ENCODE peak calls at places on chromosomes 3 and 15, in four cellular contexts. One of them, this sample, is unnamed.

GRCh38 chr3:62475940-62476339 is 102.6 kb upstream of the FEZF2 start:
- DNase-seq in fibroblast of mammary gland: no peak
- DNase-seq in OCI-LY7: no peak
- DNase-seq in mucosa of descending colon: no peak
- DNase-seq in this sample: no peak

GRCh38 chr15:66997212-66997611 is 68.2 kb upstream of the SMAD3 start:
- DNase-seq in fibroblast of mammary gland: peak
- DNase-seq in OCI-LY7: no peak
- DNase-seq in mucosa of descending colon: no peak
- DNase-seq in this sample: peak

GRCh38 chr3:30098656-30099454 is 507.5 kb upstream of the TGFBR2 start:
- DNase-seq in fibroblast of mammary gland: peak
- DNase-seq in OCI-LY7: no peak
- DNase-seq in mucosa of descending colon: no peak
- DNase-seq in this sample: peak

GRCh38 chr15:63727542-63727941 is 106.2 kb downstream of the HERC1 start:
- DNase-seq in fibroblast of mammary gland: no peak
- DNase-seq in OCI-LY7: no peak
- DNase-seq in mucosa of descending colon: no peak
- DNase-seq in this sample: no peak

GRCh38 chr3:4826237-4827100 is 152.8 kb upstream of the BHLHE40 start:
- DNase-seq in fibroblast of mammary gland: peak
- DNase-seq in OCI-LY7: no peak
- DNase-seq in mucosa of descending colon: peak
- DNase-seq in this sample: peak

GRCh38 chr3:107892960-107893359 is 197.9 kb downstream of the CD47 start:
- DNase-seq in fibroblast of mammary gland: no peak
- DNase-seq in OCI-LY7: no peak
- DNase-seq in mucosa of descending colon: no peak
- DNase-seq in this sample: peak

GRCh38 chr3:98902341-98902740 is 846 bp upstream of the DCBLD2 start:
- DNase-seq in fibroblast of mammary gland: no peak
- DNase-seq in OCI-LY7: peak
- DNase-seq in mucosa of descending colon: no peak
- DNase-seq in this sample: no peak

GRCh38 chr3:21551019-21551418 is 200.0 kb downstream of the ZNF385D start:
- DNase-seq in fibroblast of mammary gland: peak
- DNase-seq in OCI-LY7: no peak
- DNase-seq in mucosa of descending colon: no peak
- DNase-seq in this sample: peak

GRCh38 chr3:137588871-137589270 is 175.2 kb upstream of the SOX14 start:
- DNase-seq in fibroblast of mammary gland: no peak
- DNase-seq in OCI-LY7: no peak
- DNase-seq in mucosa of descending colon: no peak
- DNase-seq in this sample: no peak

GRCh38 chr3:56826831-56827722 is 25.3 kb upstream of the ARHGEF3 start:
- DNase-seq in fibroblast of mammary gland: peak
- DNase-seq in OCI-LY7: no peak
- DNase-seq in mucosa of descending colon: no peak
- DNase-seq in this sample: no peak

GRCh38 chr15:44029940-44030568 is 165.0 kb downstream of the FRMD5 start:
- DNase-seq in fibroblast of mammary gland: peak
- DNase-seq in OCI-LY7: no peak
- DNase-seq in mucosa of descending colon: no peak
- DNase-seq in this sample: peak

GRCh38 chr3:188979669-188980311 is 192.0 kb upstream of the TPRG1 start:
- DNase-seq in fibroblast of mammary gland: peak
- DNase-seq in OCI-LY7: no peak
- DNase-seq in mucosa of descending colon: no peak
- DNase-seq in this sample: no peak

GRCh38 chr3:31953091-31953490 is 28.0 kb downstream of the OSBPL10 start:
- DNase-seq in fibroblast of mammary gland: no peak
- DNase-seq in OCI-LY7: peak
- DNase-seq in mucosa of descending colon: no peak
- DNase-seq in this sample: no peak

GRCh38 chr3:113623324-113623723 is 73.1 kb downstream of the USF3 start:
- DNase-seq in fibroblast of mammary gland: peak
- DNase-seq in OCI-LY7: no peak
- DNase-seq in mucosa of descending colon: no peak
- DNase-seq in this sample: no peak

GRCh38 chr3:49104427-49105291 is at the start of gene QARS1:
- DNase-seq in fibroblast of mammary gland: peak
- DNase-seq in OCI-LY7: peak
- DNase-seq in mucosa of descending colon: peak
- DNase-seq in this sample: peak

GRCh38 chr3:171385086-171385485 is 75.1 kb downstream of the TNIK start:
- DNase-seq in fibroblast of mammary gland: no peak
- DNase-seq in OCI-LY7: no peak
- DNase-seq in mucosa of descending colon: no peak
- DNase-seq in this sample: no peak

GRCh38 chr3:6862880-6863195 is 1.9 kb downstream of the GRM7 start:
- DNase-seq in fibroblast of mammary gland: no peak
- DNase-seq in OCI-LY7: no peak
- DNase-seq in mucosa of descending colon: no peak
- DNase-seq in this sample: no peak

GRCh38 chr15:25766421-25766820 is 96.7 kb downstream of the ATP10A start:
- DNase-seq in fibroblast of mammary gland: no peak
- DNase-seq in OCI-LY7: no peak
- DNase-seq in mucosa of descending colon: no peak
- DNase-seq in this sample: no peak

GRCh38 chr3:39468108-39468436 is 592 bp downstream of the MOBP start:
- DNase-seq in fibroblast of mammary gland: no peak
- DNase-seq in OCI-LY7: no peak
- DNase-seq in mucosa of descending colon: no peak
- DNase-seq in this sample: no peak

GRCh38 chr3:39460677-39461076 is 6.8 kb upstream of the MOBP start:
- DNase-seq in fibroblast of mammary gland: no peak
- DNase-seq in OCI-LY7: no peak
- DNase-seq in mucosa of descending colon: no peak
- DNase-seq in this sample: no peak

GRCh38 chr3:39466988-39467387 is 492 bp upstream of the MOBP start:
- DNase-seq in fibroblast of mammary gland: no peak
- DNase-seq in OCI-LY7: no peak
- DNase-seq in mucosa of descending colon: no peak
- DNase-seq in this sample: no peak

GRCh38 chr3:39467394-39468107 is at the start of gene MOBP:
- DNase-seq in fibroblast of mammary gland: no peak
- DNase-seq in OCI-LY7: no peak
- DNase-seq in mucosa of descending colon: no peak
- DNase-seq in this sample: no peak

DNA sequence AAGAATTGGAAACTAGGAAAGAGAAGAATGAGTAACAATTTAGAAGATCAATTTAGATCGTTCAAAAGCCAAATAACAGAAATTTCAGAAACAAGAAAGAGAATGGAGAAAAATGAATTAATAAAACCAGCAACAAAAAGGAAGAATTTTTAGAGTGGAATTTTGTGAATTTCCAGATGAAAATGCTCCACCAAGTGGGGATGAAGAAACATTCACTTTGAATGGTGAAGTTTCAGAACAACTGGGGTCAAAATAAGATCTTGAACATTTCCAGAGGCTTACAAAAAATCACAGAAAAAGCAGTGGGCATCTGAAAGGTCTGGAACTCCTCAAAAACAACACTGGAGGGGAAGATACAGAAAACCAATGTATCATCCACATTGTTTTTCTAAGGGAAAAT is 4.2 kb upstream of the MOBP start:
- DNase-seq in fibroblast of mammary gland: no peak
- DNase-seq in OCI-LY7: no peak
- DNase-seq in mucosa of descending colon: no peak
- DNase-seq in this sample: no peak
- H3K4me3 ChIP-seq in fibroblast of mammary gland: no peak
- H3K4me3 ChIP-seq in OCI-LY7: no peak
- H3K4me3 ChIP-seq in mucosa of descending colon: no peak
- H3K4me3 ChIP-seq in this sample: no peak

DNA sequence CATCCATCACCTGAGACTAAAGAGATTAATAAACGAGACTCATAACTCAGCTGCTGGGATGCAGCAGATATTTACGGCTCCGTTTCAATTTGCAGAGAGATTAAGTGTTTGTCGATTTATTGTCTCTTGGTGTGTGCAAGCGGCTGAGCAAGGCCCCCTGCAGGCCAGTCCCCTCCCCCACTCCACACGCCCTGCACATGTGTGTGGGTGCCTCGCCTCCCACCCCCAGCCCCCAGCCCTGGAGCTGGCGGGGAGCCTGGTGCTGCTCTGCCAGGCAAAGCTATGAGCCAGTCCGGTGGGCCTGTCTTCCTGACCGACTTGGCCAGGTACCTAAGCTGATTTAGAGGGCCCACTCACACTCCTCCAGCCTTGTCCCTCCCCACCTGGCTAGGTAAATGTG is 63.0 kb downstream of the CYP11A1 start:
- DNase-seq in fibroblast of mammary gland: no peak
- DNase-seq in OCI-LY7: no peak
- DNase-seq in mucosa of descending colon: no peak
- DNase-seq in this sample: no peak
- TF ChIP-seq CTCF in fibroblast of mammary gland: no peak
- TF ChIP-seq CTCF in OCI-LY7: no peak
- TF ChIP-seq CTCF in mucosa of descending colon: no peak
- TF ChIP-seq CTCF in this sample: no peak

DNA sequence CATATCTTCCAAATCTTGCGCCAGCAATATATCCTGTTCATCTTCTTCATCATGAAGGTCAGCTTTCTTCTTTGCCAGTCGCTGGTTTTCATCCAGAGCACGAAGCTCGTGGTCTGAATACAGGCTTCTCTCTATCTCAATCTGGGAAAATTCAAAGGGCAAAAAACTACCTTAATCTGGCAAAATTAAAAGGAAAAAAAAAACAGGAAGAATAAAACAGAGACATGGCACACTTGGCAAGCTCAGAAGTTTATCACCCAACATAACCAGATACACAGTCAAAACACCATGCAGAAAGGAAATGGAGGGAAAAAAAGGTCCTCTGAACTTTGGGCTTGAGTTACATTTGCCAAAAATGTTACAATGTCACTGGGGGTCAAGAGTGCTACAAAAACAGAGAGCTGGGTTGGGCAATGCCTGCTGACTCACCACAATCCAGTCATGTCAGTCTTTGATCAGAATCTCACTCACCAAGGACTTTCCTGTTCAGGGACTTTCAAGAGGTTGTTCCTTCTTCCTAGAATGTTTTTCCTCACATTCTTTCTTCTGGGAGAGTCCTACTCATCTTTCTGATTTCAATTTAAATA is 1.5 kb downstream of the MRPL46 start:
- DNase-seq in fibroblast of mammary gland: peak
- DNase-seq in OCI-LY7: no peak
- DNase-seq in mucosa of descending colon: no peak
- DNase-seq in this sample: peak
- H3K4me3 ChIP-seq in fibroblast of mammary gland: no peak
- H3K4me3 ChIP-seq in OCI-LY7: peak
- H3K4me3 ChIP-seq in mucosa of descending colon: no peak
- H3K4me3 ChIP-seq in this sample: no peak

GRCh38 chr3:9143180-9143579 is 106.3 kb downstream of the SRGAP3 start:
- DNase-seq in fibroblast of mammary gland: no peak
- DNase-seq in OCI-LY7: no peak
- DNase-seq in mucosa of descending colon: no peak
- DNase-seq in this sample: no peak

GRCh38 chr3:9149566-9149965 is 99.9 kb downstream of the SRGAP3 start:
- DNase-seq in fibroblast of mammary gland: no peak
- DNase-seq in OCI-LY7: no peak
- DNase-seq in mucosa of descending colon: no peak
- DNase-seq in this sample: no peak

GRCh38 chr3:9147896-9148267 is 101.6 kb downstream of the SRGAP3 start:
- DNase-seq in fibroblast of mammary gland: no peak
- DNase-seq in OCI-LY7: no peak
- DNase-seq in mucosa of descending colon: no peak
- DNase-seq in this sample: no peak

GRCh38 chr3:9147215-9147895 is 102.1 kb downstream of the SRGAP3 start:
- DNase-seq in fibroblast of mammary gland: no peak
- DNase-seq in OCI-LY7: no peak
- DNase-seq in mucosa of descending colon: no peak
- DNase-seq in this sample: no peak

DNA sequence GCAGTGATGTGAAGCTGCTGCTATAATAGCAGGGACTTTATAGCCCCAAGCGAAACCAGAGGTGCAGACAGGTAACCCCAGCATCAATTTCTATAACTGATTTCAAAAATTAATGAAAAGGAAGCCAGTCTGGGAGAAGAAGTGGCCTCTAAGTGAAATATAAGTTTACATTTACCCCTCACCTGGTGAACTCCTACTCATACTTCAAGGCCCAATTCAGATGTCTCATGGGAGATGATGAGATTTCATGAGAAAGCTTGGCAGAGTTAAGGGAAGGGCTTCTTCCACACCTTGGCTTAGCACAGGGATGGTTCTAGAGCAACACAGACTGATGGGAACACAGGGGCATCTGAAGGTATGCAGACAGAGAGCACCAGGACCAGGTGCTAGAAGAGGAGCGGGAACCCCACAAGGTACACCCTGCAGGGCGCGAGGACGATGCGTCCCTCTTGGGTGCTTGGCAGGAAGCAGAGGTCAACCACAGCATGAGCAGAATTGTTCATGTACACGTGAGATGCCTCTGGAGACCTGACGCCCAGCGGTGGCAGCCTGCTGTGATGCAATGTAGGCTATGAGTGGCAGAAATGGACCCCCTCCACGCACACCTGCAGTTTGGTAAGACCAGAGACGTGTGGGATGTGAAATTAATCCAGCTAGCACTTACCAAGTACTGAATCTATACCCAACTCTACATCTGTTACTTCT is 102.9 kb downstream of the SRGAP3 start:
- DNase-seq in fibroblast of mammary gland: no peak
- DNase-seq in OCI-LY7: no peak
- DNase-seq in mucosa of descending colon: no peak
- DNase-seq in this sample: no peak
- TF ChIP-seq CTCF in fibroblast of mammary gland: no peak
- TF ChIP-seq CTCF in OCI-LY7: no peak
- TF ChIP-seq CTCF in mucosa of descending colon: no peak
- TF ChIP-seq CTCF in this sample: no peak

DNA sequence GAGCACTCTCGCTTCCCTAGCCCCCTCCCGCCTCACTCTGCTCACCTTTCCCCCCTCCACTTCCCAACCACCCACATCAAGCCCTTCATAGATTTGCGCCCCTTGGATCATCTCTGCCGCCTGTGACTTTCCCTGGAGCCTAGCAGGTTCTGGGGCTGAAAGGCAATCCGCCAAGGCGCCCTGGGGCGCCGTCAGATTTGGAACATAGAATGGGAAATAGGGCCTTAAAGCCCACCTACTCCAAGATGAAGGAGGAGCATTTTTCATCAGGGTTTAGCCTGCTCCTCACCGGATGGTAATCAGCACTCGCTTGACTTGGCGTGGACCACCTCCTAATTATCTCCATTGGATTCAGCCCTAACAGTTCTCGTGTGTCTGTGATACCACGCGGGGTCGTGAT is 1.3 kb downstream of the CPNE4 start:
- DNase-seq in fibroblast of mammary gland: no peak
- DNase-seq in OCI-LY7: no peak
- DNase-seq in mucosa of descending colon: no peak
- DNase-seq in this sample: no peak
- H3K4me3 ChIP-seq in fibroblast of mammary gland: no peak
- H3K4me3 ChIP-seq in OCI-LY7: no peak
- H3K4me3 ChIP-seq in mucosa of descending colon: no peak
- H3K4me3 ChIP-seq in this sample: no peak

GRCh38 chr15:65981837-65982696 is 112.8 kb downstream of the RAB11A start:
- DNase-seq in fibroblast of mammary gland: no peak
- DNase-seq in OCI-LY7: peak
- DNase-seq in mucosa of descending colon: peak
- DNase-seq in this sample: no peak
- TF ChIP-seq CTCF in fibroblast of mammary gland: no peak
- TF ChIP-seq CTCF in OCI-LY7: peak
- TF ChIP-seq CTCF in mucosa of descending colon: no peak
- TF ChIP-seq CTCF in this sample: no peak

This sample was measured in AG10803.